ENCODE peak calls at places on chromosomes 7 and 10, in six cellular contexts. One of them, this sample, is unnamed.

GRCh38 chr7:64951250-64951848 is 39.5 kb downstream of the ZNF117 start:
- DNase-seq in gastrocnemius medialis: no peak
- DNase-seq in fibroblast of lung: peak; percentile 26
- DNase-seq in neural progenitor cell: peak; percentile 49
- DNase-seq in spleen: no peak
- DNase-seq in cardiac muscle cell: peak; percentile 56
- DNase-seq in this sample: no peak

GRCh38 chr10:80945267-80945880 is 407.7 kb downstream of the SH2D4B start:
- DNase-seq in fibroblast of lung: no peak
- DNase-seq in gastrocnemius medialis: no peak
- DNase-seq in neural progenitor cell: peak; percentile 68
- DNase-seq in spleen: no peak
- DNase-seq in cardiac muscle cell: peak; percentile 68
- DNase-seq in this sample: no peak

GRCh38 chr10:124066744-124067714 is 26.4 kb downstream of the CHST15 start:
- DNase-seq in neural progenitor cell: peak; percentile 80
- DNase-seq in cardiac muscle cell: peak; percentile 11
- DNase-seq in fibroblast of lung: no peak
- DNase-seq in gastrocnemius medialis: no peak
- DNase-seq in spleen: no peak
- DNase-seq in this sample: no peak

GRCh38 chr7:76262683-76263402 is 39.6 kb upstream of the HSPB1 start:
- DNase-seq in gastrocnemius medialis: no peak
- DNase-seq in neural progenitor cell: peak; percentile 84
- DNase-seq in spleen: no peak
- DNase-seq in cardiac muscle cell: peak; percentile 80
- DNase-seq in fibroblast of lung: peak; percentile 47
- DNase-seq in this sample: no peak

GRCh38 chr7:542935-543789 is 23.5 kb upstream of the PDGFA start:
- DNase-seq in fibroblast of lung: peak; percentile 94
- DNase-seq in neural progenitor cell: no peak
- DNase-seq in cardiac muscle cell: peak; percentile 51
- DNase-seq in gastrocnemius medialis: no peak
- DNase-seq in spleen: no peak
- DNase-seq in this sample: no peak

GRCh38 chr7:122970740-122971725 is 24.5 kb downstream of the TAS2R16 start:
- DNase-seq in cardiac muscle cell: no peak
- DNase-seq in neural progenitor cell: no peak
- DNase-seq in fibroblast of lung: no peak
- DNase-seq in spleen: no peak
- DNase-seq in gastrocnemius medialis: no peak
- DNase-seq in this sample: no peak

GRCh38 chr7:78959471-78959870 is 494.0 kb downstream of the MAGI2 start:
- DNase-seq in neural progenitor cell: no peak
- DNase-seq in gastrocnemius medialis: no peak
- DNase-seq in fibroblast of lung: peak; percentile 33
- DNase-seq in spleen: no peak
- DNase-seq in cardiac muscle cell: no peak
- DNase-seq in this sample: no peak

GRCh38 chr10:131500892-131501291 is 189.4 kb upstream of the TCERG1L start:
- DNase-seq in fibroblast of lung: no peak
- DNase-seq in gastrocnemius medialis: no peak
- DNase-seq in cardiac muscle cell: no peak
- DNase-seq in neural progenitor cell: no peak
- DNase-seq in spleen: no peak
- DNase-seq in this sample: no peak

GRCh38 chr7:109986701-109987100 is 1104.2 kb upstream of the LRRN3 start:
- DNase-seq in fibroblast of lung: no peak
- DNase-seq in gastrocnemius medialis: no peak
- DNase-seq in cardiac muscle cell: no peak
- DNase-seq in neural progenitor cell: no peak
- DNase-seq in spleen: no peak
- DNase-seq in this sample: no peak

GRCh38 chr10:21675157-21675796 is 141.2 kb downstream of the MLLT10 start:
- DNase-seq in cardiac muscle cell: peak; percentile 41
- DNase-seq in gastrocnemius medialis: no peak
- DNase-seq in neural progenitor cell: peak; percentile 45
- DNase-seq in spleen: no peak
- DNase-seq in fibroblast of lung: peak; percentile 17
- DNase-seq in this sample: no peak
- H3K27ac ChIP-seq in cardiac muscle cell: no peak overlapping the region
- H3K27ac ChIP-seq in gastrocnemius medialis: no peak overlapping the region
- H3K27ac ChIP-seq in neural progenitor cell: no peak overlapping the region
- H3K27ac ChIP-seq in spleen: no peak overlapping the region
- H3K27ac ChIP-seq in fibroblast of lung: no peak overlapping the region
- H3K27ac ChIP-seq in this sample: no peak overlapping the region

DNA sequence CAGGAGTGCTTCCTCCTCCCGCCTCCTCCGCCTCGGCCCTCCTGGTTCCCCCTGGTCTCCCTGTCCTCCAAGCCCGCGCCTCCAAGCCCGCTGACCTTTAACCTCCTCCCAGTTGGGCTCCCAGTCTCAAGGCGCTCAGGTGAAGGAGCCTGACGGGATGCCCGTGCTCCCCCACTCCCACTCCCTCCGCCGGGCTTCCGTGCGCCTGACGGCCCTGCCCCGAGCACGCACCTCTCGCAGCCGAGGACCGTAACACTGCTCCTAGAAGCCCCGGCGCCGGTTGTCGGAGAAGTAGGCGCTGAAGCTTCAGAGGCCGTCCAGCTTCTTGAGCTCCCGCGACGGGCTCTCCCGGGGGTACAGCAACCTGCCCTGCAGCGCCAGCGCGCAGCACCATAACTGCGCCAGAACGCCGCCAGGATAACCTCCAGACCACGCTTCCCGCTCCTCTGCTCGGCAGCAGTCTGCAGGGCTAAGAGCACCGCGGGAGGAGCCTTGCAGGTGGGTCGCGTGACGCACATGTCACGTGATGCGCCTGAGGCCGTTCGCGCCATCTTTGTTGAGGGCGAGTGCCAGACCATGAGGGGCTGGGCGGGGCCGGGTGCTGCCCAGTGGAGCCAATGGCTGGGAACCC is 71.0 kb upstream of the ZNF479 start:
- DNase-seq in gastrocnemius medialis: no peak
- DNase-seq in cardiac muscle cell: no peak
- DNase-seq in fibroblast of lung: no peak
- DNase-seq in spleen: peak; percentile 61
- DNase-seq in neural progenitor cell: no peak
- DNase-seq in this sample: peak; percentile 45
- H3K9me3 ChIP-seq in gastrocnemius medialis: no peaks in the 10 kb centered on the region
- H3K9me3 ChIP-seq in cardiac muscle cell: peaks cover 5% of the 10 kb centered on the region
- H3K9me3 ChIP-seq in fibroblast of lung: no peaks in the 10 kb centered on the region
- H3K9me3 ChIP-seq in spleen: peaks cover 96% of the 10 kb centered on the region
- H3K9me3 ChIP-seq in neural progenitor cell: peaks cover 6% of the 10 kb centered on the region
- H3K9me3 ChIP-seq in this sample: peaks cover 6% of the 10 kb centered on the region

GRCh38 chr10:115950320-115950719 is 322.7 kb downstream of the GFRA1 start:
- DNase-seq in gastrocnemius medialis: no peak
- DNase-seq in fibroblast of lung: peak; percentile 72
- DNase-seq in spleen: no peak
- DNase-seq in neural progenitor cell: no peak
- DNase-seq in cardiac muscle cell: no peak
- DNase-seq in this sample: no peak

GRCh38 chr10:115945696-115946445 is 327.1 kb downstream of the GFRA1 start:
- DNase-seq in fibroblast of lung: peak; percentile 40
- DNase-seq in gastrocnemius medialis: no peak
- DNase-seq in cardiac muscle cell: no peak
- DNase-seq in neural progenitor cell: no peak
- DNase-seq in spleen: no peak
- DNase-seq in this sample: no peak

GRCh38 chr10:115949282-115949844 is 323.6 kb downstream of the GFRA1 start:
- DNase-seq in fibroblast of lung: no peak
- DNase-seq in gastrocnemius medialis: no peak
- DNase-seq in spleen: no peak
- DNase-seq in neural progenitor cell: no peak
- DNase-seq in cardiac muscle cell: no peak
- DNase-seq in this sample: no peak

GRCh38 chr10:115947104-115947503 is 325.9 kb downstream of the GFRA1 start:
- DNase-seq in neural progenitor cell: no peak
- DNase-seq in gastrocnemius medialis: no peak
- DNase-seq in fibroblast of lung: peak; percentile 84
- DNase-seq in cardiac muscle cell: no peak
- DNase-seq in spleen: no peak
- DNase-seq in this sample: no peak

DNA sequence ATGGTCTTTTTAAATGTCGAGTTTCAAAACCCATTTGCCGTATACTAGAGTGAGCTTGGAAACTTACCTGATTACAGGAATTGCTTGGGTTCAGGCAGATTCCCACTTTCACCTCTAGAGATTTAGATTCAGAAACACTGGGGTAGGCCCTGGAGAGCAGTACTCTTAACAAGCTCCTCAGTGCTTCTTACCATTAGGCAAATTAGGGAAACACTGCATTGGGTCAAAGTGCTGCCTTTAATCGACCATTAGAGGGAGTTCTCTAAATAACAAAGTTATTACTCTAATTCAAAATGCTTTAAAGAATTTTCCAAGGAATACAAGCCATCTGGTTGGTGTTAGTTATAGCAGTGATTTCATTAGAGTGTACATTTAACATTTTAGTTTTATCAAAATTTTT is 324.6 kb downstream of the GFRA1 start:
- DNase-seq in fibroblast of lung: peak; percentile 44
- DNase-seq in gastrocnemius medialis: no peak
- DNase-seq in neural progenitor cell: peak; percentile 24
- DNase-seq in cardiac muscle cell: no peak
- DNase-seq in spleen: no peak
- DNase-seq in this sample: no peak
- TF ChIP-seq CTCF in fibroblast of lung: peak; percentile 44
- TF ChIP-seq CTCF in gastrocnemius medialis: no peak
- TF ChIP-seq CTCF in neural progenitor cell: peak; percentile 51
- TF ChIP-seq CTCF in cardiac muscle cell: peak; percentile 40
- TF ChIP-seq CTCF in spleen: no peak
- TF ChIP-seq CTCF in this sample: peak; percentile 44

GRCh38 chr10:50407077-50407801 is 155.9 kb upstream of the ASAH2 start:
- DNase-seq in fibroblast of lung: no peak
- DNase-seq in neural progenitor cell: no peak
- DNase-seq in spleen: no peak
- DNase-seq in cardiac muscle cell: no peak
- DNase-seq in gastrocnemius medialis: no peak
- DNase-seq in this sample: no peak
- H3K27ac ChIP-seq in fibroblast of lung: no peak overlapping the region
- H3K27ac ChIP-seq in neural progenitor cell: no peak overlapping the region
- H3K27ac ChIP-seq in spleen: no peak overlapping the region
- H3K27ac ChIP-seq in cardiac muscle cell: no peak overlapping the region
- H3K27ac ChIP-seq in gastrocnemius medialis: no peak overlapping the region
- H3K27ac ChIP-seq in this sample: no peak overlapping the region

DNA sequence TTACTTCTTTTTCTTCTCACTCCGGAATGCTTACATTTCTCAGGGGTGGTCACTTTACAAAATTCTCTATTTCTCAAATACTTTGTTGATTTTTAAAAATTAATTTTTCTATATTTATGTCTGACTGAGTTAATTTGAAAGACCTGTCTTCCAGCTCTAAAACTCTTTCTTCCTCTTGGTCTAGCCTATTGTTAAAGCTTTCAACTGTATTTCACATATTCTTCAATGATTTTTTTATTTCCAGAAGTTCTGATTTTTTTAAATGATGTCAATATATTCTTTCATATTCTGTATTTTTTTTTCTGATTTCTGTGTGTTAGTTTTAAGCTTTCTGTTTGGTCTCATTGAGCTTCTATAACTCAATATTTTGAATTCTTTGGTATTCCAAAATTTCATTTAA is 27.3 kb upstream of the AKR1C2 start:
- DNase-seq in fibroblast of lung: no peak
- DNase-seq in gastrocnemius medialis: no peak
- DNase-seq in cardiac muscle cell: no peak
- DNase-seq in neural progenitor cell: no peak
- DNase-seq in spleen: no peak
- DNase-seq in this sample: no peak
- H3K9me3 ChIP-seq in fibroblast of lung: no peaks in the 10 kb centered on the region
- H3K9me3 ChIP-seq in gastrocnemius medialis: no peaks in the 10 kb centered on the region
- H3K9me3 ChIP-seq in cardiac muscle cell: no peaks in the 10 kb centered on the region
- H3K9me3 ChIP-seq in neural progenitor cell: peaks cover 8% of the 10 kb centered on the region
- H3K9me3 ChIP-seq in spleen: peaks cover 66% of the 10 kb centered on the region
- H3K9me3 ChIP-seq in this sample: peaks cover 8% of the 10 kb centered on the region

GRCh38 chr10:1571587-1572237 is 165.6 kb downstream of the ADARB2 start:
- DNase-seq in spleen: no peak
- DNase-seq in fibroblast of lung: no peak
- DNase-seq in gastrocnemius medialis: no peak
- DNase-seq in cardiac muscle cell: no peak
- DNase-seq in neural progenitor cell: no peak
- DNase-seq in this sample: peak; percentile 22

GRCh38 chr10:1573981-1574380 is 163.3 kb downstream of the ADARB2 start:
- DNase-seq in fibroblast of lung: no peak
- DNase-seq in spleen: no peak
- DNase-seq in neural progenitor cell: no peak
- DNase-seq in cardiac muscle cell: no peak
- DNase-seq in gastrocnemius medialis: no peak
- DNase-seq in this sample: peak; percentile 37

GRCh38 chr10:1574719-1575118 is 162.6 kb downstream of the ADARB2 start:
- DNase-seq in gastrocnemius medialis: no peak
- DNase-seq in spleen: no peak
- DNase-seq in neural progenitor cell: no peak
- DNase-seq in fibroblast of lung: no peak
- DNase-seq in cardiac muscle cell: no peak
- DNase-seq in this sample: no peak

GRCh38 chr10:1573334-1573969 is 163.9 kb downstream of the ADARB2 start:
- DNase-seq in gastrocnemius medialis: no peak
- DNase-seq in cardiac muscle cell: no peak
- DNase-seq in spleen: peak; percentile 68
- DNase-seq in fibroblast of lung: no peak
- DNase-seq in neural progenitor cell: no peak
- DNase-seq in this sample: peak; percentile 45

GRCh38 chr10:1572519-1573333 is 164.6 kb downstream of the ADARB2 start:
- DNase-seq in neural progenitor cell: no peak
- DNase-seq in fibroblast of lung: no peak
- DNase-seq in gastrocnemius medialis: no peak
- DNase-seq in spleen: no peak
- DNase-seq in cardiac muscle cell: peak; percentile 40
- DNase-seq in this sample: peak; percentile 43
- TF ChIP-seq CTCF in neural progenitor cell: no peak
- TF ChIP-seq CTCF in fibroblast of lung: no peak
- TF ChIP-seq CTCF in gastrocnemius medialis: no peak
- TF ChIP-seq CTCF in spleen: no peak
- TF ChIP-seq CTCF in cardiac muscle cell: no peak
- TF ChIP-seq CTCF in this sample: no peak